ENCODE peak calls at places on chromosomes 4 and X, in four cellular contexts. C is stomach, O is K562, V is mesendoderm. G is an unnamed sample. For H3K36me3, the result is how much of the 10 kb centered on the place peaks cover.

GRCh38 chrX:68807818-68808217 is 21.0 kb upstream of the EFNB1 start:
- DNase-seq in C (no peak), O (peak), V (peak), G (no peak)

GRCh38 chrX:109036624-109037023 is 300.3 kb upstream of the IRS4 start:
- DNase-seq in C (no peak), O (no peak), V (no peak), G (no peak)

GRCh38 chrX:22686138-22686541 is 313.6 kb upstream of the DDX53 start:
- DNase-seq in C (no peak), O (no peak), V (no peak), G (no peak)

GRCh38 chr4:123696712-123697111 is 300.1 kb downstream of the SPRY1 start:
- DNase-seq in C (no peak), O (no peak), V (no peak), G (no peak)

GRCh38 chr4:147480891-147481576 is at the start of gene EDNRA:
- DNase-seq in C (no peak), O (no peak), V (peak), G (peak)

GRCh38 chr4:105710012-105710600 is 1.5 kb downstream of the GSTCD start:
- DNase-seq in C (no peak), O (no peak), V (peak), G (peak)

GRCh38 chrX:105219454-105220401 is 766 bp downstream of the TEX13A start:
- DNase-seq in C (no peak), O (no peak), V (no peak), G (no peak)

GRCh38 chrX:123803331-123803983 is 56.4 kb upstream of the XIAP start:
- DNase-seq in C (no peak), O (peak), V (peak), G (peak)

GRCh38 chr4:41095973-41096372 is 118.4 kb downstream of the APBB2 start:
- DNase-seq in C (no peak), O (no peak), V (peak), G (no peak)

GRCh38 chr4:184170996-184171395 is 46.7 kb downstream of the ENPP6 start:
- DNase-seq in C (no peak), O (no peak), V (peak), G (no peak)

GRCh38 chrX:13791559-13791958 is 25.3 kb downstream of the GPM6B start:
- DNase-seq in C (no peak), O (no peak), V (no peak), G (peak)

GRCh38 chr4:168309781-168310180 is 8.8 kb downstream of the DDX60 start:
- DNase-seq in C (no peak), O (no peak), V (no peak), G (no peak)

GRCh38 chr4:89221175-89221867 is 86.3 kb downstream of the GPRIN3 start:
- DNase-seq in C (no peak), O (no peak), V (no peak), G (no peak)

GRCh38 chr4:79107014-79107413 is 167.8 kb upstream of the PAQR3 start:
- DNase-seq in C (no peak), O (no peak), V (no peak), G (no peak)

DNA sequence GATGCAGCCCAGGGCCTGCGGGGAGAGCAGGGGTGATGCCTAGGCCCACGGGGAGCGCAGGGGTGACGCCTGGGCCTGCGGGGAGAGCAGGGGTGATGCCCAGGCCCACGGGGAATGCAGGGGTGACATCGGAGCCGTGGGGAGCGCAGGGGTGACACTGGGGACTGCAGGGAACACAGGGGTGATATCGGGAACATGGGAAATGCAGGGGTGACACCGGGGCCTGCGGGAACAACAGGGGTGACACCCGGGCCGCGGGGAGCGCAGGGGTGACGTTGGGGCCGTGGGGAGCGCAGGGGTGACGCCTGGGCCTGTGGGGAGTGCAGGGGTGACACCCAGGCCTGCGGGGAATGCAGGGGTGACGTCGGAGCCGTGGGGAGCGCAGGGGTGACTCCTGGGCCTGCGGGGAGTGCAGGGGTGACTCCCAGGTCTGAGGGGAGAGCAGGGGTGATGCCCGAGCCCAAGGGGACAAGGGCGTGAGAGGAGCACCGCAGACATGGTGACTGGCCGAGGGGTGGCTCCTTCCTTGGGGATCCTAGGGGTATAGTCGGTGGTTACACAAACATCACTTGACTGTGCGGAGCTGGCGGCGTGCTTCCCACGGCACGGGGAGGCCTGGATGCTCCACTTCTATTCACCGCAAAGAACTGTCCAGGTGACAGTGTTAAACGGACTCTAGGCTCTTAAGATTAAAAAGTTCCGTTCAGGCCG is 38.0 kb downstream of the GAK start:
- DNase-seq in C (no peak), O (no peak), V (no peak), G (no peak)
- H3K36me3 ChIP-seq in C (half or more), O (half or more), V (under half), G (under half)

GRCh38 chrX:78124304-78124703 is 15.1 kb downstream of the TAF9B start:
- DNase-seq in C (no peak), O (no peak), V (peak), G (no peak)

GRCh38 chrX:78123190-78123589 is 16.3 kb downstream of the TAF9B start:
- DNase-seq in C (no peak), O (no peak), V (no peak), G (no peak)

GRCh38 chrX:78119521-78120227 is 15.6 kb downstream of the PGK1 start:
- DNase-seq in C (no peak), O (no peak), V (peak), G (no peak)

GRCh38 chrX:78116365-78116764 is 12.3 kb downstream of the PGK1 start:
- DNase-seq in C (no peak), O (no peak), V (no peak), G (no peak)

DNA sequence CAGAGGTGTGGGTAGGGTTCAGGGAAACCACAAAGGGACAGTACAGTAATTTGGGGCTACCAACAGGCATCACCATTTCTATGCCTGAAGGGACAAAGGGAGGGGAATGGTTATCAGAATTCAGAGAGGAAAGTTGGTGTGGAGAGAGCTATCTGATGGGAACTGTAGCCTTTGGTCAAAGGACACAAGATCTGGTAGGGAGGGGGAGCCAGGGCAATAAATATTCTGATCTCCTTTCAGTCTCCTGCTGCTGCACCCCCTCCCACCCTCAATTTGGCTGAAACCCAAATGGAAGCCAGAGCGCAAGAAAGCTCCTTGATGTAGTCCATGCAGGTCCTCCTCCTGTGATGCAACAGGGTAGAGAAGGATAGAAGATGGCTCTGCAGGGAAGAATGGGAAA is 14.6 kb downstream of the PGK1 start:
- DNase-seq in C (no peak), O (no peak), V (no peak), G (no peak)
- H3K36me3 ChIP-seq in C (half or more), O (half or more), V (under half), G (half or more)

DNA sequence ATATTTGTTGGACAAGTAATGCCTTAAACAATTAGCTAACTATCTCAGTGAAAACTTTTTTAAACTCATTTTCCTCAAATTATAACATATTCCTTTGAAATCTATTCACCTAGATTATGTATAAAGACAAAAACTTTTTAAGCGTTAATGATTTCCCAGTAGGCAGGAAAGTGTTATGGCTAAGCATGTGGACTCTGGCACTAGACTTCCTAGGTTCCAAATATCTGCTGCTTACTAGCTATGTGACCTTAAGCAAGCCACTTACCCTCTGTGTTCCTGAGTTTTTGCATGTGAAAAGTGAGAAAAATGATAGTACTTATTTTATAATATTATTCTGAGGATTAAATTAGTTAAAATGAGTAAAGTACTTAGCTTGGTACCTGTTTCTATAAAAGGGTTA is 301.8 kb downstream of the STPG2 start:
- DNase-seq in C (no peak), O (no peak), V (no peak), G (no peak)
- H3K36me3 ChIP-seq in C (under half), O (under half), V (under half), G (under half)

GRCh38 chr4:98899277-98899676 is 29.7 kb downstream of the EIF4E start:
- DNase-seq in C (no peak), O (no peak), V (no peak), G (no peak)

GRCh38 chr4:98903963-98904362 is 25.0 kb downstream of the EIF4E start:
- DNase-seq in C (no peak), O (no peak), V (no peak), G (no peak)

GRCh38 chr4:98905834-98906233 is 23.1 kb downstream of the EIF4E start:
- DNase-seq in C (no peak), O (no peak), V (no peak), G (no peak)

GRCh38 chr4:98905297-98905696 is 23.6 kb downstream of the EIF4E start:
- DNase-seq in C (no peak), O (no peak), V (no peak), G (no peak)

GRCh38 chr4:98903561-98903960 is 25.4 kb downstream of the EIF4E start:
- DNase-seq in C (no peak), O (no peak), V (no peak), G (no peak)
- H3K36me3 ChIP-seq in C (under half), O (half or more), V (under half), G (under half)

GRCh38 chr4:153638011-153638410 is 46.1 kb upstream of the TLR2 start:
- DNase-seq in C (no peak), O (no peak), V (no peak), G (no peak)
- H3K36me3 ChIP-seq in C (under half), O (under half), V (under half), G (under half)

GRCh38 chr4:5805270-5805669 is 87.6 kb downstream of the CRMP1 start:
- DNase-seq in C (no peak), O (no peak), V (no peak), G (no peak)
- H3K36me3 ChIP-seq in C (half or more), O (under half), V (under half), G (under half)

DNA sequence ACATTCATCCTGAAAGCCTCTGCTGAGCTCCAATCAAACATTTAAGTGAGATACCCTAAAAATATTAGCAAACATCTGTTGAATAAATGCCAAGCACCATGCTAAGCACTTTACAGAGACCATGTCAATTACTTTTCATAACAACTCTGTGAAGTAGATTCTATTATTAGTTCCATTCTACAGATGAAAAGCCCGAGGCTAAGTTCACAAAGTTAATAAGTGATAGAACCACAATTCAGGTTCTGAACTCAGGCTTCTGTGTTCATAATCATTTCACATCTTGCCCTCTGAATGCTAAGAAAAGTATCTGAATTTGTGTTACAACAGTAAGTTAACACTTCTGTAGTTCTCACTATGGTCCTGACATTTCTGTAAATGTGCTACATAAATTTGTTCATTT is 27.4 kb downstream of the SEL1L3 start:
- DNase-seq in C (no peak), O (no peak), V (no peak), G (no peak)
- H3K36me3 ChIP-seq in C (under half), O (under half), V (under half), G (under half)

DNA sequence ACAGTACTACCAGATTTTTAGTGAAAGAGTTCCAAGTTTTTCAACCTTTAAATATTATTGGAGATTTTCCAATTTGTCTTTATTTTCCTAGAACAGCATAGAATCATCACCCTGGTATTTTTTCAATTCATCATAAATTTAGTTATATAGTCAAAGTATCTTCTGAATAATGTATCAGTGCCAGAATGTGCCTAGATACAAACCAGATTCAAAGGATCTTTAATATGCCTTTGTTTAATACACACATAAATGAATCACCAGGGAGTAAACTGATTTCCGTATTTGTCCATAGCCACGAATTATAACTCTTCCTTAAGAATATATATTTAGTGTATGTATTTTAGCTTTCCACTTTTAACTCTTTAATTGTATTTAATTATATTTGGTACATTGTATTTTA is 1373.1 kb downstream of the STIM2 start:
- DNase-seq in C (no peak), O (no peak), V (no peak), G (no peak)
- H3K36me3 ChIP-seq in C (under half), O (under half), V (under half), G (under half)

GRCh38 chrX:115650916-115651315 is 89.9 kb downstream of the PLS3 start:
- DNase-seq in C (peak), O (peak), V (peak), G (peak)

GRCh38 chrX:115649461-115650063 is 88.6 kb downstream of the PLS3 start:
- DNase-seq in C (no peak), O (no peak), V (peak), G (no peak)

GRCh38 chrX:115652221-115652620 is 91.2 kb downstream of the PLS3 start:
- DNase-seq in C (no peak), O (no peak), V (no peak), G (no peak)

GRCh38 chrX:115650449-115650848 is 89.5 kb downstream of the PLS3 start:
- DNase-seq in C (no peak), O (no peak), V (peak), G (no peak)
- H3K36me3 ChIP-seq in C (under half), O (under half), V (under half), G (under half)